ENCODE peak calls at places on chromosomes 13 and 19, in four cellular contexts. L is GM12878, K is H1, Q is K562. B is an unnamed sample.

GRCh38 chr19:4055209-4055552 is 11.5 kb downstream of the ZBTB7A start:
- DNase-seq in Q (no peak), K (no peak), L (no peak), B (no peak)

GRCh38 chr19:3338541-3339181 is 27.7 kb upstream of the NFIC start:
- DNase-seq in Q (no peak), L (no peak), K (no peak), B (no peak)

GRCh38 chr19:11096210-11096841 is 7.1 kb downstream of the LDLR start:
- DNase-seq in L (peak; percentile 48), K (no peak), Q (no peak), B (peak; percentile 47)

GRCh38 chr19:55439052-55439451 is 4.0 kb downstream of the SHISA7 start:
- DNase-seq in L (no peak), K (no peak), Q (no peak), B (no peak)

GRCh38 chr19:53881482-53882390 is at the start of gene PRKCG:
- DNase-seq in Q (peak; percentile 66), K (peak; percentile 89), L (no peak), B (no peak)

GRCh38 chr13:30915691-30916541 is 9.8 kb downstream of the MEDAG start:
- DNase-seq in Q (no peak), K (no peak), L (no peak), B (no peak)

GRCh38 chr13:77026255-77026782 is 640 bp downstream of the FBXL3 start:
- DNase-seq in Q (peak; percentile 85), K (peak; percentile 70), L (peak; percentile 42), B (peak; percentile 37)

GRCh38 chr19:17721821-17722220 is 2.5 kb downstream of the MAP1S start:
- DNase-seq in L (no peak), Q (no peak), K (no peak), B (peak; percentile 13)

GRCh38 chr13:44191504-44192171 is 182.0 kb upstream of the SERP2 start:
- DNase-seq in K (no peak), Q (peak; percentile 53), L (no peak), B (peak; percentile 70)

GRCh38 chr19:566403-566802 is 6.0 kb upstream of the BSG start:
- DNase-seq in Q (peak; percentile 92), L (no peak), K (no peak), B (peak; percentile 31)

GRCh38 chr13:30618186-30618937 is 642 bp downstream of the USPL1 start:
- DNase-seq in L (no peak), K (no peak), Q (no peak), B (no peak)

GRCh38 chr19:38251564-38252051 is 4.6 kb downstream of the PPP1R14A start:
- DNase-seq in K (no peak), L (no peak), Q (no peak), B (no peak)

GRCh38 chr13:44790289-44790688 is 199.0 kb downstream of the NUFIP1 start:
- DNase-seq in Q (no peak), K (peak; percentile 57), L (no peak), B (no peak)

GRCh38 chr19:16146112-16146511 is 2.6 kb downstream of the HSH2D start:
- DNase-seq in L (no peak), K (no peak), Q (no peak), B (no peak)

GRCh38 chr19:7641288-7642276 is 4.7 kb downstream of the STXBP2 start:
- DNase-seq in L (no peak), K (peak; percentile 63), Q (no peak), B (no peak)

GRCh38 chr19:13014101-13014920 is 19.0 kb downstream of the NFIX start:
- DNase-seq in Q (no peak), K (peak; percentile 71), L (no peak), B (no peak)

GRCh38 chr19:6608950-6609349 is 18.0 kb upstream of the CD70 start:
- DNase-seq in K (no peak), L (no peak), Q (no peak), B (no peak)

GRCh38 chr13:60519496-60519895 is 122.5 kb downstream of the TDRD3 start:
- DNase-seq in L (no peak), K (no peak), Q (no peak), B (no peak)

GRCh38 chr13:97057196-97057595 is 62.9 kb upstream of the OXGR1 start:
- DNase-seq in L (no peak), K (no peak), Q (no peak), B (no peak)

GRCh38 chr13:75790198-75790970 is 154.3 kb downstream of the LMO7 start:
- DNase-seq in L (no peak), Q (no peak), K (no peak), B (no peak)

GRCh38 chr13:75789451-75790197 is 153.5 kb downstream of the LMO7 start:
- DNase-seq in L (no peak), K (no peak), Q (no peak), B (no peak)

GRCh38 chr13:75795274-75795673 is 159.1 kb downstream of the LMO7 start:
- DNase-seq in L (no peak), K (no peak), Q (no peak), B (no peak)

GRCh38 chr13:75794663-75795062 is 158.5 kb downstream of the LMO7 start:
- DNase-seq in K (no peak), L (no peak), Q (no peak), B (no peak)

GRCh38 chr13:75792526-75793187 is 156.5 kb downstream of the LMO7 start:
- DNase-seq in Q (no peak), K (no peak), L (no peak), B (peak; percentile 56)
- TF ChIP-seq CHD1 in Q (no peak), K (no peak), L (no peak), B (no peak)

GRCh38 chr13:33524086-33524485 is 238.5 kb upstream of the STARD13 start:
- DNase-seq in Q (no peak), L (no peak), K (no peak), B (peak; percentile 92)
- TF ChIP-seq CHD1 in Q (no peak), L (no peak), K (no peak), B (no peak)

DNA sequence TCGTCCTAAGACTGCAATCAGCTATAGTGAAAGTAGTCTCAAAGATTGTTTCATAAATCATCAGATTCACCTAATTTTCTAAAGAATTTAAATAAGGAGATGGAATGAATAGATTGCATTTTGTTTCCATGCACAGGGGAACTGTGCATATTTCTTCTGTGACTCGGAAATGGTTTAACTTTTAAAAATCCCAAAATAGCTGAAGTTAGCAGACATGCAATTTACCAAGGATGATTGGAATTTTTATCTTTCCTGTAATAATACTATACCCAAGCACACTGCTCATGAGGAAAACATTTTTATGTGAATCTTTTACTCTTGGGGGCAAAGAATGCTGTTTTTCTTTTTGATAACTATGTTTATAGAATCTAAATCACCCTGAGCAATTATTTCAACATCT is 15.0 kb upstream of the LMO7 start:
- DNase-seq in L (no peak), K (no peak), Q (no peak), B (peak; percentile 70)
- TF ChIP-seq CHD1 in L (no peak), K (no peak), Q (no peak), B (no peak)

GRCh38 chr13:94415484-94415883 is 64.0 kb downstream of the DCT start:
- DNase-seq in K (no peak), Q (no peak), L (no peak), B (no peak)
- TF ChIP-seq CHD1 in K (no peak), Q (no peak), L (no peak), B (no peak)

DNA sequence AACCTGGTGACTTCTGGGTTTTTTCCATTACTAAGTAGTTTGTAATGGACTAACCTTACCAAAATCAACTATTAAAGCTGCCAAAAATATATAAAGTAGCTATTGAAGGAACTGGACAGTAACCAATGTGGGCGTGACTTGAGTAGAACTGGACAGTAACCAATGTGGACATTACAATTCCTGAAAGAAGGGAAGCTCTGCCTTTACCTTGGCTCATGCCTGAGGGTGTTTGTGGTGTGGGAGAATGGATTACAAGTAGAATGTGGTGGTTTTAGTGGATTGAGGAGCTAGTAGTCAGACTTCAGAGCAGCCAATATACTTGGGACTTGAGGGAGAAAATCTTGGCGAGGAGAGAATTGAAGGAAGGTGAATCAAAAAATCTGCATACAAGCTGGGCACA is 17.5 kb downstream of the LRRC63 start:
- DNase-seq in Q (no peak), L (no peak), K (no peak), B (no peak)
- TF ChIP-seq CHD1 in Q (no peak), L (no peak), K (no peak), B (no peak)

DNA sequence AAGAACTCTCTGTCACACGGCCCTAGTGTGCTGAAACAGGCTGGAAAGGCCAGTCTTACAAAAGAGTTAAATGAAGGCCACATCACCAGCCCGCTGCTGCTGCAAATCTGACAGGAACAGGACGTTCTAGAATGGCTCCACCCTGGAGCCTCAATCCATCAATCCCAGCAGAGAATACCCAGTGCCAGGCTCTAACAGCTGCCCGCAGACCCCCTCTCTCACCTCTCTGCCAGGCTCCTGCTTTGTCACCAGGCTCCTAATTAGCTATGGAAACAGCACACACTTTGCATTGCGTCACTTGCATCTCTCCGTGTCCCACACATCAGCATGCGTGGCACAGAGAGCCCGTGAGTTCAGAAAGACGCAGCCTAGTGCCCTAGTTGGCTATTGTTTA is 314.1 kb downstream of the FOXO1 start:
- DNase-seq in Q (no peak), L (no peak), K (no peak), B (no peak)
- TF ChIP-seq CHD1 in Q (no peak), L (no peak), K (no peak), B (no peak)

GRCh38 chr13:42137856-42138537 is 89.5 kb downstream of the DGKH start:
- DNase-seq in Q (no peak), L (no peak), K (no peak), B (peak; percentile 71)
- TF ChIP-seq CHD1 in Q (no peak), L (no peak), K (no peak), B (no peak)